ENCODE peak calls at places on chromosomes 3 and 15, in five cellular contexts. F is A549, G is K562, O is HepG2, J is GM12878. W is an unnamed sample. For H3K4me1, the result is how much of the 10 kb centered on the place peaks cover.

GRCh38 chr15:66997212-66997611 is 68.2 kb upstream of the SMAD3 start:
- DNase-seq in O (no peak), G (no peak), F (no peak), J (no peak), W (no peak)

GRCh38 chr3:19232566-19232965 is 84.3 kb downstream of the KCNH8 start:
- DNase-seq in G (no peak), F (no peak), J (no peak), O (no peak), W (no peak)

GRCh38 chr3:66200786-66201185 is 20.0 kb upstream of the SLC25A26 start:
- DNase-seq in O (no peak), F (no peak), J (no peak), G (no peak), W (no peak)

GRCh38 chr15:35713733-35714132 is 167.8 kb upstream of the DPH6 start:
- DNase-seq in O (no peak), F (no peak), G (no peak), J (no peak), W (no peak)

GRCh38 chr3:7015683-7016440 is 154.9 kb downstream of the GRM7 start:
- DNase-seq in O (no peak), G (no peak), F (no peak), J (no peak), W (no peak)

GRCh38 chr3:155815030-155815429 is 9.0 kb upstream of the C3orf33 start:
- DNase-seq in F (no peak), O (no peak), G (peak), J (no peak), W (peak)

GRCh38 chr3:59545369-59545768 is 495.5 kb upstream of the CFAP20DC start:
- DNase-seq in O (no peak), G (no peak), F (no peak), J (no peak), W (no peak)

GRCh38 chr3:190205739-190206138 is 85.0 kb upstream of the P3H2 start:
- DNase-seq in J (peak), F (peak), O (no peak), G (no peak), W (no peak)

GRCh38 chr3:197487911-197488391 is 67.8 kb downstream of the BDH1 start:
- DNase-seq in F (peak), J (no peak), G (peak), O (peak), W (no peak)

GRCh38 chr15:89847101-89847500 is 32.4 kb upstream of the ANPEP start:
- DNase-seq in O (no peak), F (no peak), J (no peak), G (no peak), W (no peak)

GRCh38 chr15:78075490-78076230 is 1.9 kb downstream of the TBC1D2B start:
- DNase-seq in G (no peak), J (no peak), O (peak), F (peak), W (peak)

GRCh38 chr3:112514527-112515128 is 15.4 kb upstream of the BTLA start:
- DNase-seq in G (no peak), J (peak), O (no peak), F (no peak), W (no peak)

GRCh38 chr3:61789861-61790260 is 228.5 kb downstream of the PTPRG start:
- DNase-seq in G (no peak), F (no peak), O (no peak), J (no peak), W (no peak)

GRCh38 chr15:51483520-51483919 is 139.1 kb downstream of the DMXL2 start:
- DNase-seq in F (no peak), J (no peak), G (no peak), O (no peak), W (no peak)

GRCh38 chr3:109018828-109019227 is 65.1 kb upstream of the GUCA1C start:
- DNase-seq in F (peak), J (no peak), O (peak), G (peak), W (peak)

GRCh38 chr15:28191832-28192231 is 92.7 kb upstream of the OCA2 start:
- DNase-seq in F (peak), O (no peak), G (no peak), J (no peak), W (peak)

GRCh38 chr3:11532865-11533490 is 110.7 kb downstream of the VGLL4 start:
- DNase-seq in F (no peak), J (no peak), O (no peak), G (no peak), W (no peak)

GRCh38 chr3:124860599-124860998 is 26.6 kb downstream of the ITGB5 start:
- DNase-seq in F (peak), G (no peak), O (peak), J (no peak), W (no peak)

GRCh38 chr3:110384601-110385000 is 687.0 kb upstream of the NECTIN3 start:
- DNase-seq in J (no peak), F (peak), G (no peak), O (no peak), W (no peak)

GRCh38 chr15:70399204-70399603 is 301.5 kb upstream of the TLE3 start:
- DNase-seq in G (no peak), F (no peak), O (no peak), J (no peak), W (no peak)

GRCh38 chr3:38313263-38313662 is 31.2 kb downstream of the SLC22A14 start:
- DNase-seq in O (no peak), F (no peak), J (no peak), G (no peak), W (no peak)

DNA sequence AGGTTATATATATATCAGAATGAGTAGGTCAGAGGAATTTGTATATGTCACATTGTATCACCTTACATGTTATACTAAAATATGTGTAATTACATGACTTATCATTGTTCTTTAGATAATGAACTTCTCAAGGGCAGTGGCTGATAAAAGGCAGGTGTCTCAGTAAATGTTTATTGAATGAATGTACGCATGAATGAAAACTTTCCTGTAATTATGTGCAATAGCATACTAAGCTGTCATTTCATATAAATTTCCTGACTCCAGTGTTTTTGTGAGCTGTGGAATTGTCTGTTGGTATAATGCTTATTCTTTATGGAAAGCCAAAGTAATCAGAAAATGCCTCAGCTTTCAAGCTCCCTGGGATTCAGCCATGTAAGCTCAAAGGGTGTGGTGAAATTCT is 4.2 kb downstream of the TBC1D23 start:
- DNase-seq in O (no peak), F (no peak), G (no peak), J (no peak), W (no peak)
- H3K4me1 ChIP-seq in O (under half), F (under half), G (under half), J (under half), W (under half)

GRCh38 chr15:57319226-57319918 is 56.9 kb upstream of the CGNL1 start:
- DNase-seq in G (no peak), J (no peak), O (no peak), F (no peak), W (no peak)

GRCh38 chr15:57312323-57313133 is 63.8 kb upstream of the CGNL1 start:
- DNase-seq in G (peak), J (no peak), O (peak), F (no peak), W (no peak)

GRCh38 chr15:57319919-57320542 is 56.3 kb upstream of the CGNL1 start:
- DNase-seq in G (no peak), J (no peak), F (no peak), O (no peak), W (no peak)

GRCh38 chr15:57313134-57313483 is 63.2 kb upstream of the CGNL1 start:
- DNase-seq in O (no peak), F (no peak), J (no peak), G (no peak), W (no peak)

GRCh38 chr15:57316451-57316850 is 59.9 kb upstream of the CGNL1 start:
- DNase-seq in F (no peak), O (no peak), G (no peak), J (no peak), W (no peak)
- TF ChIP-seq JUNB in F (no peak), O (no peak), G (no peak), J (no peak), W (no peak)

GRCh38 chr15:62912282-62912681 is 130.3 kb upstream of the TPM1 start:
- DNase-seq in O (no peak), F (no peak), G (no peak), J (no peak), W (no peak)

GRCh38 chr15:62909257-62909656 is 133.3 kb upstream of the TPM1 start:
- DNase-seq in G (no peak), J (no peak), F (no peak), O (no peak), W (no peak)

GRCh38 chr15:62907275-62907674 is 135.3 kb upstream of the TPM1 start:
- DNase-seq in O (no peak), F (no peak), J (no peak), G (no peak), W (no peak)

GRCh38 chr15:62914461-62915079 is 128.0 kb upstream of the TPM1 start:
- DNase-seq in G (no peak), F (no peak), J (no peak), O (no peak), W (peak)

DNA sequence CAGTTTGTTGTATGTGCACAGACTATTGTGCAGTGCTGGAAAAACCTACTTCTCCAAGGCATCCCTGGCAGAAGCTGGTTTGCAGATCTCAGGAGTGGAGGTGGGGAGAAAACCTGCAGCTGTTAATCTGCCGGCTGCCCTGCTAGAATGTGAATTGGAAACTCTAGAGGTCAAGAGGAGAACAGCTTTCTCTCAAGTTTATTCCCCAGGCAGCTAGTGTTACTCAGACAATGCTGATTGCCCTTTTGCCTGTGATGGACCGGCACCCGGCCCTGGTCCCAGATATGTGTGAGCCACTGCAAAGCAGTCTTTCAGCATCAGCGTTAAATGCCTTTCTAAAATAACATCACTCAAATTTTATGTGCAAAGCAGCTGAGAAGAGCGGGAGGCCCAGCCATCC is 129.7 kb upstream of the TPM1 start:
- DNase-seq in J (no peak), F (no peak), G (no peak), O (no peak), W (peak)
- TF ChIP-seq REST in J (no peak), F (no peak), G (no peak), O (no peak), W (no peak)

DNA sequence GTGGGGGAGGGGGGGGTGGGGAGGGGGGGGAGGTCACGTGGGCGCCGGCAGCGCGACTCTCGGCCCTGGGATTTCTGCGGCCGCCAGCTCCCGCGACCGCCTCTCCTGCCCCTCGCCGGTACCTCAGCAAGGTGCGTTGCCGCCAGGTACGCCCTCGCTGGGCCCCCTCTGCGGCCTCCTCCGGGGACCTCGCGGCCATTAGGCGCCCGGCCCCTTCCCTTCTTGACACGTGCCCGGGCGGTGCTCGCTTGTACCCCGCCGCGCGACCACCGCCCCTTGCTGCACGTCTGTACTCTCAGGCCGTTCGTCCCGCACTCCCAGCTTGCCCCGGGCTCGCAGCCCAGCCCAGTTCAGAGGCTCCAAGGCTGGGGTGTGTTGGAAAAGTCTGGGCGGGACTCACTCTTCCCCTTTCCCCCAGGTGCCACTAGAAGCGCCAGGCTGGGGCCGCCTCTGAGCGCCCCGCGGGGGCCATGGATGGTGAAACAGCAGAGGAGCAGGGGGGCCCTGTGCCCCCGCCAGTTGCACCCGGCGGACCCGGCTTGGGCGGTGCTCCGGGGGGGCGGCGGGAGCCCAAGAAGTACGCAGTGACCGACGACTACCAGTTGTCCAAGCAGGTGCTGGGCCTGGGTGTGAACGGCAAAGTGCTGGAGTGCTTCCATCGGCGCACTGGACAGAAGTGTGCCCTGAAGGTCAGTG is at the start of gene MAPKAPK3:
- DNase-seq in G (peak), F (no peak), J (no peak), O (peak), W (no peak)
- H3K4me1 ChIP-seq in G (under half), F (under half), J (under half), O (under half), W (under half)

GRCh38 chr15:74489518-74490338 is 28.8 kb upstream of the UBL7 start:
- DNase-seq in J (peak), O (peak), G (peak), F (peak), W (peak)
- TF ChIP-seq JUNB in J (no peak), O (no peak), G (no peak), F (no peak), W (no peak)

GRCh38 chr3:133459400-133459799 is 59.5 kb downstream of the BFSP2 start:
- DNase-seq in G (no peak), J (no peak), F (no peak), O (peak), W (no peak)
- TF ChIP-seq REST in G (no peak), J (no peak), F (no peak), O (no peak), W (no peak)

DNA sequence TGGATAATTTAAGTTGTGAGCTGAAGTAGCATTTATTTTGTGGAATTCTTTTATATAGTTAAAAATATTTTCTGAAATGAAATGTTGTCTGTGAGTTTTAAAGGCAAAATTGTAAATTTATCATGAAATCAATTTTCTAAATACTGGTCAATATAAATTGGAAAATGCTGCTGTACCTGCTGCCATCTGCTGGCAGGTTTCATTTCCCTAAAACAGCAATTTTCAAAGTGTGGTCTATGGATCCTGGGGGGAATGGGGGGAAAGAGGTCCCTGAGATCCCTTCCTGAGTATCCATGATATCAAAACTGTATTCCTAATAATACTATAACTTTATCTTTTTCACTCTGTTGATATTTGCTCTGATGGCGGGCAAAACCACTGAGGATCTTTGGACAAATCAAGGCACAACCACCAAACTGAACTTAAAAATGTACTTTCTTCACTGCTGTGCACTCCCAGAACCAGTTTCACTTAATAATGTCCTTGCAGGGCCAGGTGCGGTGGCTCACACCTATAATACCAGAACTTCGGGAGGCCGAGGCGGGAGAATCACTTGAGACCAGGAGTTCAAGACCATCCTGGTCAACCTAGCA is 17.2 kb upstream of the CCR4 start:
- DNase-seq in F (peak), G (peak), O (no peak), J (no peak), W (peak)
- H3K4me1 ChIP-seq in F (under half), G (under half), O (under half), J (under half), W (under half)

DNA sequence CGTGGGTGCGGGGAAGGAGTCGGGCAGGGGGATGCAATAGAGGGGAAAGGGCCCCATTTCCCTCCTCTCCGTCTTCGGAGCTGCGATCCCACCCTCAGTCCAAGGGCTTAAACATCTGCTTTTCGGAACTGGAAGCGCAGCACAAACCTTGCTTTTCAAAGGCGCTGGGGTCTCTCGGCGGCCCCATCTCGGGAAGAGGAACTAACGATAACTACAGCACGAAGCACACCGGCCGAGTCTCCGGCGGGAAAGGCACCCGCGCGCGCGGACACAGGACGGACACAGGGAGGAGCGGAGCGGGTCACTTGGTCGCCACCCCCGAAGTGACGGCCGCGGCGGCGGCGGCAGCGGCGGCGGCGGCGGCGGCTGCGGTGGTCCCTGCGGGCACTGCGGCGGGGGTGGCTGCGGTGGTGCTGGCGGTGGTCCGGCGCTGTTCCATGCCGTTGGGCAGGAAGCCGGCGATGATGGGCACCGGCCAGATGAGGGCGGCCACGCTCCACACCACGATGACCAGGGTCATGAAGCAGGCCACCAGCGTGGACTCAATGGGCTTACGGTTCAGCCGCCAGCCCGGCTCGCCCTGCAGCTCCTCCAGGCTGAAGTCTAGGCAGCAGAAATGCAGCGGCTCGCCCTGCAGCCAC is 1.1 kb downstream of the TMEM158 start:
- DNase-seq in O (peak), J (no peak), G (peak), F (peak), W (peak)
- TF ChIP-seq JUNB in O (no peak), J (no peak), G (no peak), F (no peak), W (no peak)